ENCODE peak calls at places on chromosomes 1 and 21, in six cellular contexts. B, A, C, E, I and L are unnamed samples.

GRCh38 chr1:31709060-31709459 is 5.2 kb upstream of the COL16A1 start:
- DNase-seq in B (no peak), A (no peak), C (no peak), E (no peak), I (no peak), L (no peak)

GRCh38 chr1:28322209-28322608 is 6.6 kb upstream of the MED18 start:
- DNase-seq in B (no peak), A (no peak), C (no peak), E (peak; percentile 59), I (no peak), L (no peak)

GRCh38 chr1:184545601-184546000 is 158.8 kb downstream of the C1orf21 start:
- DNase-seq in B (peak; percentile 18), A (no peak), C (no peak), E (no peak), I (no peak), L (no peak)

GRCh38 chr1:15797614-15798390 is 9.6 kb downstream of the UQCRHL start:
- DNase-seq in B (peak; percentile 19), A (no peak), C (no peak), E (no peak), I (no peak), L (no peak)

GRCh38 chr1:68185743-68186142 is 46.6 kb downstream of the WLS start:
- DNase-seq in B (no peak), A (no peak), C (no peak), E (no peak), I (no peak), L (no peak)

GRCh38 chr1:218917646-218918045 is 256.0 kb upstream of the LYPLAL1 start:
- DNase-seq in B (peak; percentile 12), A (no peak), C (no peak), E (no peak), I (no peak), L (no peak)

GRCh38 chr21:40186036-40186435 is 318.8 kb downstream of the PCP4 start:
- DNase-seq in B (no peak), A (no peak), C (no peak), E (no peak), I (no peak), L (no peak)

GRCh38 chr1:223834660-223835263 is 11.0 kb downstream of the TP53BP2 start:
- DNase-seq in B (peak; percentile 79), A (no peak), C (no peak), E (no peak), I (no peak), L (no peak)

GRCh38 chr1:6172549-6172948 is 7.6 kb downstream of the CHD5 start:
- DNase-seq in B (no peak), A (no peak), C (no peak), E (no peak), I (no peak), L (no peak)

GRCh38 chr21:33682992-33683627 is 40.8 kb downstream of the ITSN1 start:
- DNase-seq in B (peak; percentile 77), A (no peak), C (no peak), E (no peak), I (no peak), L (no peak)

GRCh38 chr1:962381-963350 is 2.3 kb downstream of the KLHL17 start:
- DNase-seq in B (no peak), A (no peak), C (no peak), E (no peak), I (no peak), L (no peak)

GRCh38 chr21:17732306-17732705 is 86.8 kb downstream of the C21orf91 start:
- DNase-seq in B (no peak), A (no peak), C (no peak), E (no peak), I (no peak), L (no peak)

GRCh38 chr1:228833911-228834631 is 98.8 kb downstream of the RHOU start:
- DNase-seq in B (peak; percentile 11), A (no peak), C (no peak), E (no peak), I (no peak), L (no peak)

GRCh38 chr1:155911156-155912055 is at the start of gene RIT1:
- DNase-seq in B (peak; percentile 79), A (peak; percentile 80), C (peak; percentile 93), E (peak; percentile 89), I (peak; percentile 89), L (peak; percentile 94)

GRCh38 chr1:59673575-59674467 is 140.9 kb upstream of the HOOK1 start:
- DNase-seq in B (no peak), A (no peak), C (peak; percentile 82), E (peak; percentile 91), I (no peak), L (peak; percentile 71)

GRCh38 chr1:114671011-114671938 is 1.4 kb upstream of the DENND2C start:
- DNase-seq in B (peak; percentile 42), A (no peak), C (no peak), E (no peak), I (no peak), L (no peak)

GRCh38 chr1:93079685-93080141 is 630 bp downstream of the MTF2 start:
- DNase-seq in B (no peak), A (no peak), C (peak; percentile 37), E (peak; percentile 46), I (peak; percentile 13), L (peak; percentile 56)

GRCh38 chr1:235984041-235984820 is 80.7 kb downstream of the NID1 start:
- DNase-seq in B (peak; percentile 80), A (no peak), C (no peak), E (no peak), I (no peak), L (no peak)

GRCh38 chr1:1388078-1388472 is 11.1 kb downstream of the CCNL2 start:
- DNase-seq in B (no peak), A (no peak), C (no peak), E (no peak), I (no peak), L (no peak)

GRCh38 chr1:183407474-183407873 is 10.7 kb downstream of the NMNAT2 start:
- DNase-seq in B (no peak), A (no peak), C (no peak), E (no peak), I (no peak), L (no peak)

GRCh38 chr1:8462298-8462946 is 144.5 kb downstream of the SLC45A1 start:
- DNase-seq in B (peak; percentile 37), A (no peak), C (no peak), E (no peak), I (no peak), L (no peak)
- H3K4me1 ChIP-seq in B (peaks cover 21% of the 10 kb centered on the region), A (peaks cover 31% of the 10 kb centered on the region), C (peaks cover 56% of the 10 kb centered on the region), E (no peaks in the 10 kb centered on the region), I (peaks cover 60% of the 10 kb centered on the region), L (peaks cover 27% of the 10 kb centered on the region)

GRCh38 chr1:246906833-246907232 is 24.9 kb downstream of the AHCTF1 start:
- DNase-seq in B (no peak), A (no peak), C (no peak), E (no peak), I (no peak), L (no peak)

GRCh38 chr1:246901874-246902273 is 29.9 kb downstream of the AHCTF1 start:
- DNase-seq in B (no peak), A (no peak), C (no peak), E (no peak), I (no peak), L (no peak)

DNA sequence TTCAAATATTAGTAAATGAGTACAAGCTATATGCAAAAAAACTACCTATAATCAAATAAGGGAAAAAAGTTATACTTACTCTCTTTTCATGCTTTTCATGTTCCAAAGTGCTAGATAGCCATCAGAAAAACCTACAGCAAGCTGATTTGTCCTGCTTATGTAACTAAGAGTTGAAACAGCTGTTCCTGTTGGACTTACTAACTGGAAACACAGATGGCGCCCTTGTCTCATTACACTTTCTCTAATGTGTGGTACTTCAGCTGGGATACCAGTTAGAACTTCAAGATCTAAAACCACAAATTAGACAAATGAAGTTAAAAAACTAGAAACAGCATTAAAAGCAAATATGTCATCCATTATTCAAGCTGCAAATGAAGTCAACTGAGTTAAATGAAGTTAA is 24.3 kb downstream of the AHCTF1 start:
- DNase-seq in B (peak; percentile 86), A (no peak), C (no peak), E (no peak), I (no peak), L (peak; percentile 63)
- TF ChIP-seq CTCF in B (peak; percentile 51), A (peak; percentile 21), C (peak; percentile 23), E (peak; percentile 36), I (peak; percentile 62), L (peak; percentile 16)

GRCh38 chr1:180385144-180385543 is 117.2 kb downstream of the ACBD6 start:
- DNase-seq in B (no peak), A (no peak), C (no peak), E (no peak), I (no peak), L (no peak)

GRCh38 chr1:180382326-180383115 is 119.9 kb downstream of the ACBD6 start:
- DNase-seq in B (peak; percentile 4), A (no peak), C (no peak), E (no peak), I (no peak), L (no peak)

GRCh38 chr1:180380259-180381183 is 121.9 kb downstream of the ACBD6 start:
- DNase-seq in B (no peak), A (no peak), C (no peak), E (no peak), I (no peak), L (no peak)

GRCh38 chr1:180384606-180385005 is 117.8 kb downstream of the ACBD6 start:
- DNase-seq in B (no peak), A (no peak), C (no peak), E (no peak), I (no peak), L (no peak)

DNA sequence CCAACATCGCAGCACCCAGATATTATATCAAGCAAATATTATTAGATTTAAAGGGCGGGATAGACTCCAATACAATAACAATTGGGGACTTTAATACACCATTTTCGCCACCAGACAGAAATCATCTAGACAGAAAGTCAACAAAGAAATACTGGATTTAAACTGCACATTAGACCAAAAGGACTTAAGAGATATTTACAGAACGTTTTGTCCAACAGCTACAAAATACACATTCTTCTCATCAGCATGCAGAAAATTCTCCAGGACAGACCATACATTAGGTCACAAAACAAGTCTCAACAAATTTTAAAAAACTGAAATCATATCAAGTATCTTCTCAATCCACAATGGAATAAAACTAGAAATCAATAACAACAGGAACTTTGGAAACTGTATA is 121.2 kb downstream of the ACBD6 start:
- DNase-seq in B (no peak), A (no peak), C (no peak), E (no peak), I (no peak), L (no peak)
- H3K9me3 ChIP-seq in B (no peaks in the 10 kb centered on the region), A (peaks cover 14% of the 10 kb centered on the region), C (no peaks in the 10 kb centered on the region), E (peaks cover 12% of the 10 kb centered on the region), I (peaks cover 82% of the 10 kb centered on the region), L (peaks cover 40% of the 10 kb centered on the region)

DNA sequence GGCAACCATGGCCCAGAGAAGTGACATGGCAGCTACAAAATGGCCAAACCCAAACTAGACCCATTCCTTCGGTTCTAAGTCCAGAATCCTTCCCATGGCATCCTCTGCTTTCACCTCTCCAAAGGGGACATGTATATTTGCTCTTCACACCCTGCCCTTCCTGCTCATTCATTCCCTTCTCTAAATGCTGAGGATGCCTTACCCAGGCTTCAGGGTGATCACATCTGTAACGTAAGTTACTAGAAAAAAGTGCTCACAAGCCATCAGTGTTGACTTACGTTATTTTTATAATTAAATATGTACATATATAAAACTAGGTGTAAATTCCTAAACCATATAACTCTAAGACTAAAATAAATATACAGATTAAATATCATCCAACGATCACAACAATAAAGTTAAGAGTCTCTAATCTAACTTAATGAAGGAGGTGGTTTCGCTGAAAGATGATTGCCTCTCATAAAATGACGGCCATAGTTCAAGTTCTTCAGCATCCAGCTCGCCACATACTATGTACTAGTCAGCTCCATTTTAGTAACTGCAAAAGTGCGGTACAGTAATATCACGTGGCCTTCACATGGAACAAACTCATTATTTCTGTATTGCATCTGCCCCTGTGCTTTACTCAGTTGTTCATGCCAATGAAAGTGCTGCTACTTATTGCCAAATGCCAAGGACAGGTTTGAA is 74.6 kb downstream of the TENT5C start:
- DNase-seq in B (no peak), A (no peak), C (no peak), E (no peak), I (no peak), L (peak; percentile 55)
- H3K4me1 ChIP-seq in B (peaks cover 3% of the 10 kb centered on the region), A (no peaks in the 10 kb centered on the region), C (no peaks in the 10 kb centered on the region), E (no peaks in the 10 kb centered on the region), I (peaks cover 37% of the 10 kb centered on the region), L (peaks cover 19% of the 10 kb centered on the region)